ENCODE peak calls at places on chromosomes 5 and 9, in four cellular contexts. E, B, Q and T are unnamed samples.

GRCh38 chr9:15999422-16000339 is 446.8 kb downstream of the CCDC171 start:
- DNase-seq in Q (no peak), B (peak; percentile 94), E (no peak), T (peak; percentile 88)

GRCh38 chr5:136364307-136364706 is 1.0 kb downstream of the TRPC7 start:
- DNase-seq in B (peak; percentile 18), Q (no peak), E (no peak), T (no peak)

GRCh38 chr9:94918038-94918753 is 191.7 kb downstream of the AOPEP start:
- DNase-seq in Q (no peak), E (no peak), B (no peak), T (no peak)

GRCh38 chr9:134811673-134812668 is 68.6 kb upstream of the FCN2 start:
- DNase-seq in E (no peak), Q (no peak), B (peak; percentile 81), T (peak; percentile 92)

GRCh38 chr5:14443665-14444064 is 137.9 kb upstream of the OTULINL start:
- DNase-seq in B (peak; percentile 44), E (no peak), Q (no peak), T (no peak)

GRCh38 chr9:134895849-134896833 is 15.5 kb downstream of the FCN2 start:
- DNase-seq in E (no peak), B (peak; percentile 70), Q (no peak), T (peak; percentile 12)

GRCh38 chr9:107631788-107632187 is 142.2 kb upstream of the KLF4 start:
- DNase-seq in Q (no peak), B (peak; percentile 28), E (no peak), T (no peak)

GRCh38 chr5:52856564-52856963 is 68.8 kb downstream of the ITGA1 start:
- DNase-seq in B (peak; percentile 44), E (no peak), Q (no peak), T (no peak)

GRCh38 chr9:35852267-35852815 is 17.9 kb downstream of the OR13J1 start:
- DNase-seq in E (no peak), B (no peak), Q (no peak), T (no peak)

GRCh38 chr5:58926549-58926948 is 343.7 kb downstream of the RAB3C start:
- DNase-seq in Q (no peak), E (no peak), B (no peak), T (no peak)

GRCh38 chr5:95858023-95858461 is 35.5 kb upstream of the GLRX start:
- DNase-seq in B (peak; percentile 92), Q (no peak), E (no peak), T (peak; percentile 94)

GRCh38 chr9:125659201-125659840 is 47.7 kb downstream of the MAPKAP1 start:
- DNase-seq in Q (no peak), E (no peak), B (no peak), T (no peak)

GRCh38 chr5:73895471-73895870 is 269.5 kb downstream of the ARHGEF28 start:
- DNase-seq in Q (no peak), B (peak; percentile 15), E (no peak), T (no peak)

GRCh38 chr9:90607701-90608122 is 34.9 kb downstream of the DIRAS2 start:
- DNase-seq in E (no peak), B (no peak), Q (no peak), T (no peak)

GRCh38 chr5:93425102-93425501 is 155.9 kb downstream of the NR2F1-AS1 start:
- DNase-seq in B (peak; percentile 76), E (no peak), Q (no peak), T (no peak)

GRCh38 chr9:130240410-130241197 is 25.0 kb upstream of the HMCN2 start:
- DNase-seq in Q (no peak), E (no peak), B (peak; percentile 81), T (no peak)

GRCh38 chr5:124806026-124806856 is 59.8 kb upstream of the ZNF608 start:
- DNase-seq in Q (no peak), B (peak; percentile 84), E (no peak), T (no peak)

GRCh38 chr5:80481019-80481893 is 6.6 kb upstream of the FAM151B start:
- DNase-seq in Q (no peak), E (no peak), B (peak; percentile 78), T (peak; percentile 30)

GRCh38 chr5:3888290-3888689 is 292.7 kb downstream of the IRX1 start:
- DNase-seq in Q (no peak), E (no peak), B (no peak), T (no peak)

GRCh38 chr5:72093824-72094223 is 13.5 kb upstream of the MAP1B start:
- DNase-seq in Q (no peak), B (no peak), E (no peak), T (no peak)

GRCh38 chr9:112846528-112847488 is 43.9 kb downstream of the SLC46A2 start:
- DNase-seq in Q (no peak), B (peak; percentile 47), E (no peak), T (peak; percentile 10)

GRCh38 chr5:153753645-153754432 is 263.4 kb downstream of the GRIA1 start:
- DNase-seq in E (no peak), Q (no peak), B (peak; percentile 16), T (no peak)

GRCh38 chr9:78131969-78132687 is 100.5 kb upstream of the GNAQ start:
- DNase-seq in Q (no peak), B (peak; percentile 42), E (no peak), T (no peak)

GRCh38 chr5:146986469-146986868 is 107.9 kb upstream of the PPP2R2B start:
- DNase-seq in Q (no peak), B (no peak), E (no peak), T (no peak)

GRCh38 chr9:29068461-29068860 is 1495.2 kb upstream of the C9orf72 start:
- DNase-seq in B (no peak), E (no peak), Q (no peak), T (no peak)

GRCh38 chr5:89255845-89256463 is 373.0 kb upstream of the MEF2C start:
- DNase-seq in Q (no peak), B (peak; percentile 65), E (no peak), T (no peak)

GRCh38 chr5:120358949-120359348 is 105.2 kb upstream of the PRR16 start:
- DNase-seq in E (no peak), B (no peak), Q (no peak), T (no peak)

GRCh38 chr5:170782438-170782837 is 1.1 kb upstream of the GABRP start:
- DNase-seq in B (no peak), Q (no peak), E (no peak), T (no peak)

GRCh38 chr5:123156577-123157296 is 67.7 kb downstream of the PRDM6 start:
- DNase-seq in B (peak; percentile 85), E (no peak), Q (no peak), T (peak; percentile 56)

GRCh38 chr9:105233836-105234235 is 10.6 kb upstream of the SLC44A1 start:
- DNase-seq in E (no peak), B (peak; percentile 70), Q (no peak), T (no peak)